ENCODE peak calls at places on chromosomes 7 and 10, in nine cellular contexts. D, F, G, Z, U, K, N, R and W are unnamed samples.

GRCh38 chr10:78433063-78433717 is 399.5 kb downstream of the RPS24 start:
- DNase-seq in N (no peak), F (no peak), R (no peak), G (no peak), Z (no peak), D (no peak), K (no peak), U (no peak), W (no peak)

GRCh38 chr7:27182861-27183681 is 2.0 kb downstream of the HOXA11 start:
- DNase-seq in N (no peak), U (no peak), K (peak; percentile 65), F (no peak), D (no peak), R (no peak), G (peak; percentile 47), Z (no peak), W (peak; percentile 64)

GRCh38 chr7:134890246-134891240 is 95.8 kb upstream of the AGBL3 start:
- DNase-seq in R (no peak), G (no peak), F (no peak), U (no peak), K (peak; percentile 79), Z (peak; percentile 27), N (peak; percentile 48), D (peak; percentile 85), W (no peak)

GRCh38 chr10:86651631-86652331 is 2.6 kb upstream of the OPN4 start:
- DNase-seq in Z (no peak), U (no peak), K (no peak), R (peak; percentile 44), G (no peak), D (no peak), N (no peak), F (no peak), W (peak; percentile 57)

GRCh38 chr7:142519790-142520078 is 229.5 kb upstream of the PRSS1 start:
- DNase-seq in K (no peak), U (no peak), N (no peak), F (no peak), G (no peak), D (no peak), R (no peak), Z (no peak), W (no peak)

GRCh38 chr10:69319911-69320316 is 41.6 kb downstream of the HK1 start:
- DNase-seq in D (no peak), F (no peak), K (no peak), U (no peak), Z (no peak), G (no peak), R (no peak), N (no peak), W (no peak)

GRCh38 chr7:135330088-135330487 is 96.5 kb downstream of the STRA8 start:
- DNase-seq in N (no peak), U (no peak), G (no peak), K (peak; percentile 43), D (no peak), R (no peak), F (no peak), Z (no peak), W (no peak)

GRCh38 chr7:149150981-149151380 is 3.7 kb downstream of the ZNF398 start:
- DNase-seq in D (no peak), F (no peak), G (no peak), Z (no peak), R (no peak), N (no peak), U (no peak), K (no peak), W (no peak)

GRCh38 chr7:139246905-139247304 is 15.9 kb downstream of the UBN2 start:
- DNase-seq in N (no peak), G (no peak), F (no peak), K (no peak), Z (no peak), U (no peak), D (peak; percentile 43), R (no peak), W (no peak)

GRCh38 chr7:80942261-80943041 is 23.6 kb upstream of the SEMA3C start:
- DNase-seq in Z (peak; percentile 34), D (peak; percentile 98), U (no peak), R (peak; percentile 75), F (no peak), K (peak; percentile 77), N (no peak), G (peak; percentile 20), W (no peak)

GRCh38 chr10:3206516-3207157 is 34.1 kb upstream of the PITRM1 start:
- DNase-seq in N (no peak), Z (no peak), D (no peak), K (no peak), U (no peak), G (no peak), R (no peak), F (no peak), W (no peak)

GRCh38 chr7:73833251-73833919 is 2.6 kb downstream of the CLDN4 start:
- DNase-seq in N (no peak), G (no peak), Z (no peak), R (no peak), D (no peak), F (no peak), K (no peak), U (no peak), W (no peak)

GRCh38 chr7:3607847-3608246 is 306.8 kb downstream of the SDK1 start:
- DNase-seq in K (no peak), Z (no peak), D (no peak), U (no peak), F (no peak), G (no peak), R (no peak), N (peak; percentile 27), W (no peak)

GRCh38 chr7:3606436-3606835 is 305.4 kb downstream of the SDK1 start:
- DNase-seq in Z (no peak), G (no peak), U (no peak), K (no peak), N (no peak), D (no peak), F (no peak), R (no peak), W (no peak)

DNA sequence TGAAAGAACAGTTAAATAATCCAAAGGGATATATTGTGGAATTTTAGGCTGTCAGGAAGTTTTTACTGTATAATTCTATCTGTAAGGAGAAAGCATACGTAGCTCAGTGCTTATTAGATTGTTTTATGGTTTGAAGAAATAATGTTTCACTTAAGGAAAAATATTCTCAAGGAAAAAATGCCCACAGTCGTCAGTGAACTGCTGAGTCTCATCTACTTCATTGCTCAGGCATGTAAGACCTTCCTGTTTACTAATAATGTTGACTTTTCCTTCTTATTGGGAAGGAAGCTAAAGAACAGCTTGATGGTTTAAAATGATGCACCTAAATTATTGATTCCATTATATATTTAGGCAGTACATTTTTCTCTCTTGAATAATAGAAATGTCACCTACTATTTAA is 304.2 kb downstream of the SDK1 start:
- DNase-seq in G (no peak), K (no peak), F (no peak), D (peak; percentile 44), R (no peak), U (no peak), Z (no peak), N (no peak), W (no peak)
- TF ChIP-seq CTCF in G (no peak), K (no peak), F (no peak), D (no peak), R (no peak), U (no peak), Z (no peak), N (no peak), W (no peak)

GRCh38 chr10:47031251-47031952 is 120.2 kb downstream of the PTPN20 start:
- DNase-seq in G (no peak), U (no peak), R (peak; percentile 55), K (peak; percentile 74), F (no peak), N (peak; percentile 7), D (no peak), Z (no peak), W (no peak)
- TF ChIP-seq CTCF in G (no peak), U (no peak), R (no peak), K (no peak), F (no peak), N (no peak), D (no peak), Z (no peak), W (peak; percentile 31)

DNA sequence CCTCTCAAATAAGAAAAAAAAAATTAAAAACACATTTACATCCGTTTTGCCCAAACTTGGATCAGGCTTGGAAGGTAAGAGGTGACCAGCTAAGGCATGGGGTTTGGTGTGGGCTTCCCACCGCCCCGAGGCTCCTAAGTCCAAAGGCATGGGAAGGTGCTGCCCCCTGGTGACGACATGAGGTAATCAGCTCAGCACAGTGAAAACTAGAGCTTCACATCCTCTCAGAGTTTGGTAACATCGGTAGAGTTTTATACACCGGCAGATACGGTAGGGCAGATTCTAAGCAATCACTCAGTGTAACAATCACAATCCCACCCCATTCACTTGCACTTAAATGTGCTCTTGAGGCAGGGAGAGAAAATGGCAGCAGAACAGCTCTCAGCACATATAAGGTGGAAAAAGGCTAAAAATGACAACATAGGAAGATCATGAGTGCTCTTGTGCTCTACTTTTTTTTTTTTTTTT is 266.6 kb downstream of the ELMO1 start:
- DNase-seq in K (no peak), R (peak; percentile 81), Z (peak; percentile 34), F (peak; percentile 61), D (peak; percentile 74), N (peak; percentile 77), G (peak; percentile 91), U (peak; percentile 74), W (peak; percentile 87)
- TF ChIP-seq CTCF in K (peak; percentile 76), R (peak; percentile 92), Z (peak; percentile 91), F (peak; percentile 90), D (peak; percentile 84), N (peak; percentile 91), G (peak; percentile 88), U (peak; percentile 89), W (peak; percentile 97)

DNA sequence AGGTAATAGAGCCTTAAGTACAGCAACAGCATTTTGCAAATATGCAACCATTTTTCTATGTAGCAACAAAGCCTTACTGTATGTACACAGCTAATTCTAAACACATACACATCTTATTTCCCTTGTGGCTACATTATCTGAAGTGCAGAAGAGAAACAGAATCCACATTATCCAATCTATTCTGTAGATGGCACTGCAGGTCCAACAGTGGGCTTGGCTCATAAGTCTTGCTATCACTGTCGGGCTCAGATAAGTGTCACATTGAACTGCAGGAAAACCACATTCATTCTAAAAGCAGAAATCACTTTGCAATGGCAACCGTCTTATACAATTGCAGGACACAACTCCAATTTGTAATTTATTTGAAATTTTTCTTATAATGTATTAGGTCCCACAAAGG is 109.8 kb upstream of the NOBOX start:
- DNase-seq in R (no peak), N (no peak), Z (no peak), D (no peak), U (no peak), G (no peak), K (no peak), F (peak; percentile 11), W (no peak)
- TF ChIP-seq CTCF in R (peak; percentile 60), N (peak; percentile 25), Z (peak; percentile 15), D (no peak), U (no peak), G (peak; percentile 34), K (no peak), F (peak; percentile 49), W (peak; percentile 49)